ENCODE peak calls at places on chromosomes 13 and 19, in four cellular contexts. One of them, this sample, is unnamed.
A peak's percentile ranks its signal among the peaks of the same experiment; 100 is the strongest.

GRCh38 chr19:23771761-23772667 is 13.3 kb upstream of the ZNF681 start:
- DNase-seq in A549: no peak
- DNase-seq in K562: no peak
- DNase-seq in HepG2: no peak
- DNase-seq in this sample: no peak

GRCh38 chr13:29435125-29435911 is 160.2 kb downstream of the SLC7A1 start:
- DNase-seq in A549: no peak
- DNase-seq in K562: no peak
- DNase-seq in HepG2: no peak
- DNase-seq in this sample: no peak

GRCh38 chr13:113632706-113633484 is 25.1 kb downstream of the ATP4B start:
- DNase-seq in A549: no peak
- DNase-seq in K562: no peak
- DNase-seq in HepG2: no peak
- DNase-seq in this sample: no peak

GRCh38 chr13:113116206-113116800 is 6.3 kb upstream of the F10 start:
- DNase-seq in A549: no peak
- DNase-seq in K562: no peak
- DNase-seq in HepG2: no peak
- DNase-seq in this sample: no peak

GRCh38 chr19:1469200-1469935 is 9.6 kb downstream of the C19orf25 start:
- DNase-seq in A549: no peak
- DNase-seq in K562: no peak
- DNase-seq in HepG2: no peak
- DNase-seq in this sample: no peak

GRCh38 chr13:54018485-54018884 is 989.9 kb downstream of the OLFM4 start:
- DNase-seq in A549: no peak
- DNase-seq in K562: no peak
- DNase-seq in HepG2: no peak
- DNase-seq in this sample: no peak

GRCh38 chr13:66492479-66492878 is 737.7 kb downstream of the PCDH9 start:
- DNase-seq in A549: no peak
- DNase-seq in K562: peak; percentile 4
- DNase-seq in HepG2: peak; percentile 3
- DNase-seq in this sample: no peak

GRCh38 chr13:26759907-26760834 is at the start of gene GPR12:
- DNase-seq in A549: no peak
- DNase-seq in K562: no peak
- DNase-seq in HepG2: no peak
- DNase-seq in this sample: no peak

GRCh38 chr19:17415107-17415506 is 4.7 kb upstream of the MVB12A start:
- DNase-seq in A549: no peak
- DNase-seq in K562: no peak
- DNase-seq in HepG2: no peak
- DNase-seq in this sample: no peak

GRCh38 chr19:48500830-48501445 is 10.7 kb downstream of the LMTK3 start:
- DNase-seq in A549: no peak
- DNase-seq in K562: no peak
- DNase-seq in HepG2: no peak
- DNase-seq in this sample: no peak

GRCh38 chr13:96181886-96182285 is 92.0 kb downstream of the HS6ST3 start:
- DNase-seq in A549: no peak
- DNase-seq in K562: no peak
- DNase-seq in HepG2: no peak
- DNase-seq in this sample: no peak

GRCh38 chr13:34034411-34034810 is 216.5 kb downstream of the RFC3 start:
- DNase-seq in A549: no peak
- DNase-seq in K562: no peak
- DNase-seq in HepG2: no peak
- DNase-seq in this sample: no peak

GRCh38 chr13:75670496-75670895 is 34.4 kb downstream of the LMO7 start:
- DNase-seq in A549: no peak
- DNase-seq in K562: no peak
- DNase-seq in HepG2: no peak
- DNase-seq in this sample: no peak

GRCh38 chr13:46168341-46168740 is 13.6 kb downstream of the LCP1 start:
- DNase-seq in A549: no peak
- DNase-seq in K562: no peak
- DNase-seq in HepG2: no peak
- DNase-seq in this sample: no peak

GRCh38 chr13:83057119-83057518 is 825.2 kb downstream of the SLITRK1 start:
- DNase-seq in A549: no peak
- DNase-seq in K562: no peak
- DNase-seq in HepG2: no peak
- DNase-seq in this sample: no peak

GRCh38 chr19:3494051-3494450 is 6.4 kb downstream of the DOHH start:
- DNase-seq in A549: peak; percentile 80
- DNase-seq in K562: peak; percentile 89
- DNase-seq in HepG2: no peak
- DNase-seq in this sample: no peak

GRCh38 chr19:46408611-46409039 is 4.7 kb downstream of the CCDC8 start:
- DNase-seq in A549: no peak
- DNase-seq in K562: no peak
- DNase-seq in HepG2: peak; percentile 25
- DNase-seq in this sample: no peak

GRCh38 chr19:8194528-8195275 is 14.5 kb upstream of the CERS4 start:
- DNase-seq in A549: no peak
- DNase-seq in K562: no peak
- DNase-seq in HepG2: no peak
- DNase-seq in this sample: no peak

GRCh38 chr13:37476874-37477273 is 121.7 kb downstream of the POSTN start:
- DNase-seq in A549: no peak
- DNase-seq in K562: no peak
- DNase-seq in HepG2: no peak
- DNase-seq in this sample: no peak

GRCh38 chr19:55486971-55487883 is 1.0 kb upstream of the SSC5D start:
- DNase-seq in A549: peak; percentile 66
- DNase-seq in K562: peak; percentile 28
- DNase-seq in HepG2: peak; percentile 23
- DNase-seq in this sample: no peak

GRCh38 chr13:28313579-28313978 is 175.2 kb downstream of the PAN3 start:
- DNase-seq in A549: no peak
- DNase-seq in K562: no peak
- DNase-seq in HepG2: no peak
- DNase-seq in this sample: no peak

GRCh38 chr19:7831452-7831851 is 1.4 kb downstream of the EVI5L start:
- DNase-seq in A549: peak; percentile 73
- DNase-seq in K562: peak; percentile 70
- DNase-seq in HepG2: peak; percentile 70
- DNase-seq in this sample: no peak

GRCh38 chr13:110450941-110451340 is 110.6 kb downstream of the RAB20 start:
- DNase-seq in A549: no peak
- DNase-seq in K562: no peak
- DNase-seq in HepG2: no peak
- DNase-seq in this sample: no peak
- TF ChIP-seq ESRRA in A549: no peak
- TF ChIP-seq ESRRA in K562: no peak
- TF ChIP-seq ESRRA in HepG2: no peak
- TF ChIP-seq ESRRA in this sample: no peak

GRCh38 chr13:23500858-23501257 is 67.4 kb upstream of the SACS start:
- DNase-seq in A549: no peak
- DNase-seq in K562: no peak
- DNase-seq in HepG2: no peak
- DNase-seq in this sample: no peak
- TF ChIP-seq RAD21 in A549: no peak
- TF ChIP-seq RAD21 in K562: no peak
- TF ChIP-seq RAD21 in HepG2: no peak
- TF ChIP-seq RAD21 in this sample: no peak

GRCh38 chr19:11480927-11481776 is at the start of gene ELAVL3:
- DNase-seq in A549: no peak
- DNase-seq in K562: no peak
- DNase-seq in HepG2: no peak
- DNase-seq in this sample: no peak
- TF ChIP-seq MYC in A549: no peak
- TF ChIP-seq MYC in K562: no peak
- TF ChIP-seq MYC in HepG2: no peak
- TF ChIP-seq MYC in this sample: no peak

GRCh38 chr19:38975861-38976271 is 324 bp upstream of the FBXO17 start:
- DNase-seq in A549: peak; percentile 71
- DNase-seq in K562: no peak
- DNase-seq in HepG2: peak; percentile 60
- DNase-seq in this sample: no peak
- TF ChIP-seq ESRRA in A549: peak; percentile 5
- TF ChIP-seq ESRRA in K562: no peak
- TF ChIP-seq ESRRA in HepG2: no peak
- TF ChIP-seq ESRRA in this sample: no peak

DNA sequence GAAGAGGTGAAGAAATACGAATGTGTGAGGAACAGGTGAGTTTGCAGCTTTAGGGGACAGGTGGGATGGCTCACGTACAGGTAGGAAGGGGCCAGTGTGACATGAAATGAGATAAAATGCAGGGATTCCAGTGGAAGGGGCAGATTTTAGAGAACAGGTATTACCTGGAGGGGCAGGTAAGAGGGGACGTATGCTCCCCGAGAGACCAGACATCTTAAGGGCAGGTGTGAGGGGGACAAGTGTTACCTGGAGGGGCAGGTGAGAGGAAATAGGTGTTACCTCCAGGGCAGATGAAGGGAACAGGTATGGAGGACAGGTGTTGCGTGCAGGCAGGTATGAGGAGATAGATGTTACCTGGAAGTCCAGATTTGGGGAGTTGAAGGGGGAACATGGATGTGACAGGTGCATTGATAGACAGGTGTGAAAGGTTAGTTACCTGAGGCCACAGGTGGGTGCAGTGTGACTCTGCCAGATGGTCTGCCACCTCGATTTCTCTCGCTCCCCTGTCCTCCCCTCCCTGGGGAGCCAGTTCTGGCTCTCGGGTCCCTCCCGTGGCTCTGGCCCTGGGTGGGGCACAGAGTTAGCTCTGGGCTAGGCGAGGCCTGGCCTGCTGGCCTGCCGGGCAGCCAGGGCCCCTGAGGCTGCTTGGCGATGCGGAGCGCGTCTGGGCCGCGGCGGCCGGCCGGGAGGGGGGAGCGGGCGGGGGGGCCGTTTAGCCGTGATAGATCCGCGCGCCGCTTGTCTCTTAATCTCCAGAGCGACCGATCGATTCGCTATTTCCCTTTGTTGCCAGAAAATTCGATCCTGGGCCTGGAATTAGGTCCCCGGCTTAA is 2.0 kb downstream of the ERFL start:
- DNase-seq in A549: no peak
- DNase-seq in K562: no peak
- DNase-seq in HepG2: no peak
- DNase-seq in this sample: no peak
- TF ChIP-seq RAD21 in A549: no peak
- TF ChIP-seq RAD21 in K562: no peak
- TF ChIP-seq RAD21 in HepG2: no peak
- TF ChIP-seq RAD21 in this sample: no peak

GRCh38 chr19:35204799-35205732 is 23.5 kb downstream of the FAM187B start:
- DNase-seq in A549: no peak
- DNase-seq in K562: no peak
- DNase-seq in HepG2: no peak
- DNase-seq in this sample: peak; percentile 87
- TF ChIP-seq MYC in A549: no peak
- TF ChIP-seq MYC in K562: peak; percentile 97
- TF ChIP-seq MYC in HepG2: no peak
- TF ChIP-seq MYC in this sample: no peak

GRCh38 chr13:49643003-49643651 is 14.8 kb downstream of the ARL11 start:
- DNase-seq in A549: no peak
- DNase-seq in K562: no peak
- DNase-seq in HepG2: no peak
- DNase-seq in this sample: no peak
- TF ChIP-seq ESRRA in A549: no peak
- TF ChIP-seq ESRRA in K562: no peak
- TF ChIP-seq ESRRA in HepG2: no peak
- TF ChIP-seq ESRRA in this sample: no peak

GRCh38 chr19:5264453-5264852 is 76.2 kb downstream of the PTPRS start:
- DNase-seq in A549: no peak
- DNase-seq in K562: no peak
- DNase-seq in HepG2: no peak
- DNase-seq in this sample: no peak
- TF ChIP-seq RAD21 in A549: no peak
- TF ChIP-seq RAD21 in K562: no peak
- TF ChIP-seq RAD21 in HepG2: no peak
- TF ChIP-seq RAD21 in this sample: no peak

DNA sequence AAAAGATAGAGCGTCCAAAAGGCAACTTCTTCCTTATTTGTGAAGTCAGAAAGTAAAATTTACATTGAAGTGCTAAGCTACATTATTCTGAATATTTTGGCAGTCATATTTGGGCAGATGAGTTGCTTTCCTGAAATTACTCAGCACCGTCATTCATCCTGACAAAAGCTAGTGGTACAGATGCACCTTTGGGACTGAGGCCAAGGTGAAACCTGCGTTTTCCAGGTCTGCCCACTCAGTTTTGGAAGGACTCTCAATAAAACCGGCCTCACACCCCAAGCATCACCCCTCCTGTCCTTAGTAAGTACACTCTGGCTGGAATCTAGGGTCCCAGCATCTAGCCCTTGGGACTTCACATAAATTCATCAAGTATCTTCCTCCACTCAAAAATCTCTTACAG is 187.5 kb downstream of the TM9SF2 start:
- DNase-seq in A549: no peak
- DNase-seq in K562: no peak
- DNase-seq in HepG2: no peak
- DNase-seq in this sample: no peak
- TF ChIP-seq MYC in A549: no peak
- TF ChIP-seq MYC in K562: no peak
- TF ChIP-seq MYC in HepG2: no peak
- TF ChIP-seq MYC in this sample: no peak